ENCODE peak calls at places on chromosomes 13 and 19, in four cellular contexts. L, R, Z and Q are unnamed samples.

GRCh38 chr19:20414133-20414532 is 151.4 kb downstream of the ZNF737 start:
- DNase-seq in L (no peak), Z (no peak), R (no peak), Q (no peak)

GRCh38 chr19:27972291-27973040 is 1240.5 kb downstream of the UQCRFS1 start:
- DNase-seq in L (no peak), Z (no peak), R (no peak), Q (no peak)

GRCh38 chr13:43767351-43767901 is 19.3 kb downstream of the ENOX1 start:
- DNase-seq in R (no peak), L (no peak), Z (no peak), Q (no peak)

GRCh38 chr13:106466691-106467405 is 68.6 kb downstream of the EFNB2 start:
- DNase-seq in Z (no peak), R (no peak), L (no peak), Q (no peak)

GRCh38 chr19:40578442-40578908 is 1.8 kb downstream of the SHKBP1 start:
- DNase-seq in L (no peak), R (no peak), Z (peak; percentile 85), Q (peak; percentile 72)

GRCh38 chr19:38737921-38738731 is 6.1 kb downstream of the CAPN12 start:
- DNase-seq in R (no peak), Z (no peak), L (no peak), Q (no peak)

GRCh38 chr19:13794388-13794751 is 873 bp upstream of the ZSWIM4 start:
- DNase-seq in R (no peak), Z (no peak), L (no peak), Q (no peak)

GRCh38 chr19:7927605-7928333 is 1.8 kb upstream of the CTXN1 start:
- DNase-seq in L (no peak), Z (no peak), R (no peak), Q (no peak)

GRCh38 chr19:42606660-42607351 is 12.1 kb upstream of the CEACAM8 start:
- DNase-seq in L (peak; percentile 19), R (no peak), Z (peak; percentile 76), Q (peak; percentile 82)

GRCh38 chr19:13023666-13024065 is 28.4 kb downstream of the NFIX start:
- DNase-seq in Z (peak; percentile 34), R (no peak), L (no peak), Q (no peak)

GRCh38 chr13:39273953-39274352 is 235.7 kb downstream of the NHLRC3 start:
- DNase-seq in L (no peak), Z (no peak), R (no peak), Q (peak; percentile 14)

GRCh38 chr13:66847541-66847940 is 382.6 kb downstream of the PCDH9 start:
- DNase-seq in Z (no peak), L (no peak), R (no peak), Q (no peak)

GRCh38 chr13:35552172-35552844 is 75.8 kb upstream of the MAB21L1 start:
- DNase-seq in Z (no peak), R (no peak), L (no peak), Q (no peak)

GRCh38 chr13:64088491-64088890 is 2672.8 kb upstream of the PCDH20 start:
- DNase-seq in Z (no peak), R (no peak), L (no peak), Q (no peak)

GRCh38 chr13:50129923-50130685 is 114.9 kb downstream of the KCNRG start:
- DNase-seq in R (no peak), Z (no peak), L (no peak), Q (peak; percentile 27)

GRCh38 chr13:106520205-106521004 is 15.1 kb downstream of the EFNB2 start:
- DNase-seq in L (no peak), Z (no peak), R (no peak), Q (no peak)

GRCh38 chr19:29992233-29992867 is 50.3 kb downstream of the URI1 start:
- DNase-seq in Z (no peak), R (no peak), L (no peak), Q (no peak)

GRCh38 chr13:38264363-38265134 is 85.1 kb upstream of the UFM1 start:
- DNase-seq in R (no peak), L (no peak), Z (no peak), Q (no peak)

GRCh38 chr19:23440791-23441190 is 45.5 kb upstream of the ZNF91 start:
- DNase-seq in L (no peak), R (no peak), Z (no peak), Q (peak; percentile 13)

GRCh38 chr13:49784886-49785570 is 7.5 kb downstream of the KPNA3 start:
- DNase-seq in L (no peak), Z (no peak), R (no peak), Q (no peak)

GRCh38 chr13:58953638-58954037 is 1210.1 kb downstream of the DIAPH3 start:
- DNase-seq in Z (no peak), R (peak; percentile 87), L (no peak), Q (no peak)

GRCh38 chr13:51781246-51782022 is 22.5 kb downstream of the DHRS12 start:
- DNase-seq in R (no peak), Z (no peak), L (no peak), Q (no peak)

GRCh38 chr19:34145741-34146202 is 26.5 kb upstream of the LSM14A start:
- DNase-seq in R (no peak), Z (peak; percentile 66), L (peak; percentile 46), Q (peak; percentile 72)

GRCh38 chr13:95471960-95472359 is 80.6 kb upstream of the CLDN10 start:
- DNase-seq in Z (no peak), R (no peak), L (no peak), Q (no peak)

GRCh38 chr13:73403362-73404150 is 344.8 kb downstream of the KLF5 start:
- DNase-seq in Z (no peak), R (no peak), L (no peak), Q (no peak)

GRCh38 chr19:29785955-29786589 is 25.7 kb upstream of the CCNE1 start:
- DNase-seq in Z (peak; percentile 32), L (no peak), R (no peak), Q (peak; percentile 63)

GRCh38 chr13:112715715-112716460 is 26.1 kb downstream of the ATP11A start:
- DNase-seq in L (no peak), R (no peak), Z (no peak), Q (no peak)

GRCh38 chr19:57802269-57802668 is 12.4 kb downstream of the ZNF552 start:
- DNase-seq in R (no peak), L (no peak), Z (no peak), Q (no peak)

GRCh38 chr19:53659292-53659691 is 27.5 kb downstream of the DPRX start:
- DNase-seq in L (peak; percentile 65), Z (peak; percentile 61), R (no peak), Q (peak; percentile 10)

GRCh38 chr19:18425515-18426415 is 6.6 kb downstream of the SSBP4 start:
- DNase-seq in Z (no peak), L (no peak), R (no peak), Q (no peak)

GRCh38 chr19:4390017-4390861 is 10.1 kb downstream of the SH3GL1 start:
- DNase-seq in R (no peak), L (no peak), Z (no peak), Q (peak; percentile 34)

GRCh38 chr13:29707876-29708543 is 112.5 kb upstream of the SLC7A1 start:
- DNase-seq in L (peak; percentile 44), R (no peak), Z (peak; percentile 56), Q (peak; percentile 75)

GRCh38 chr19:40283414-40284250 is 1.5 kb downstream of the AKT2 start:
- DNase-seq in R (no peak), L (peak; percentile 58), Z (no peak), Q (no peak)

GRCh38 chr13:68173111-68173510 is 943.0 kb upstream of the PCDH9 start:
- DNase-seq in L (no peak), R (no peak), Z (no peak), Q (no peak)

GRCh38 chr19:58229255-58229639 is 533 bp downstream of the ZNF544 start:
- DNase-seq in Z (peak; percentile 55), L (peak; percentile 30), R (no peak), Q (no peak)

GRCh38 chr13:102680842-102681725 is 13.8 kb downstream of the METTL21C start:
- DNase-seq in L (no peak), R (no peak), Z (no peak), Q (no peak)

GRCh38 chr19:4636151-4636717 is 3.1 kb upstream of the TNFAIP8L1 start:
- DNase-seq in L (no peak), R (no peak), Z (peak; percentile 82), Q (peak; percentile 77)

GRCh38 chr13:95536629-95537241 is 15.8 kb upstream of the CLDN10 start:
- DNase-seq in L (no peak), R (no peak), Z (no peak), Q (no peak)

DNA sequence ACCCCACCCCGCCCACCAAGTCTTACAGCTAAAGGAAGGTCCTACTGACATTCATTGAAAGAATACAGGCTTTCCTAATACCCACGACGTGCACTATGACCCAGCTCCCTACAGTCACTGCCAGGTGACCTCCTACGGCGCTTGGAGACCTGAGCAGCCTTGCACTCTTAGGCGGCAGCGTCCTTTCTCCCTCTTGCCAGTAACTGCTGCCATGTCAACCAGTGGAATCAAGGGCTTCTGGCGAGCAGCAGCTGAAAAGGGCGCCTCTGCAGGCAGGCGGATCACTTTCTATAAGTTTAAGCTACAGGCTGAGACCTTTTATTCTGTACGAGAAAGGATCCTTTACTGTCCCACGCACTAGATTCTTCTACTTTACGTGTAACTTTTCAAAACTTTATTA is 2.0 kb downstream of the KCTD12 start:
- DNase-seq in L (no peak), R (no peak), Z (no peak), Q (peak; percentile 82)
- TF ChIP-seq FOXK2 in L (no peak), R (no peak), Z (no peak), Q (no peak)

DNA sequence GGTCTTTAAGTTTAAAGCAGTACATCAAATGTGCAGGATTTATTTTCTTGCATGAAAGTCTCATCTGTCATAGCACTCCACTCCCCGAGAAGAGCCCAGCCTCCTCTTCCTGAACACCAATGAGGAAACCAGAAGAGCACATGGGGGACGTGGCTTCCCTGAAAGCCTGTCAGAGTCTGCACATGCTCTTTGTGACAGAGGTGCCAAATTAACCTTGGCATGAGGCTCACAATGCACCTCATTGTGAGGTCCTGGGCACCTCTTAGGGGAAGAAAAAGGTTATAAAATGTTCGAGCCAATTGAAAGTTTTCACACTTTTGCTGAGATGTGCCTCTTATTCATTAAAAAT is 141.3 kb upstream of the RFC3 start:
- DNase-seq in Z (no peak), R (no peak), L (peak; percentile 88), Q (peak; percentile 41)
- TF ChIP-seq TARDBP in Z (no peak), R (no peak), L (no peak), Q (no peak)

GRCh38 chr19:44498988-44499387 is 1.3 kb downstream of the ZNF180 start:
- DNase-seq in L (no peak), R (no peak), Z (no peak), Q (no peak)
- TF ChIP-seq FOXK2 in L (no peak), R (no peak), Z (no peak), Q (no peak)

DNA sequence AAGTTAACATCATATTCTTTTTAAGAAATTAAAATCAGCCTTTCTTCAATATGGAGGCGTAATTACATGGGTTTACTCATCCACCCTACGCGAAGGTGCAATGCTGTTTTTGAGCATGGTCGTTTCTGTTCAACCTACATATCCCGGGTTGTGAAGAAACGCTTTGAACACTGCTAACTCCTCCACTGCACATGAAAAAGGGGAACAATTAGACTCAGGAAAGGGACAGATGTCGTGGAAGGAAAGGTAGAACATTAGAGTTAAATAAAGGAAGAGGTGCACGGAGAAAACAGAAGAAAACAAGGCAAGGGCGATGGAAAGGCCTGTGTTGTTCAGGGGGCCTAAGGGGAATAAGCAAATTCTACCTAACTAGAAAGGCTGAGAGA is 4.1 kb downstream of the ZIC5 start:
- DNase-seq in Z (no peak), R (no peak), L (no peak), Q (no peak)
- TF ChIP-seq TARDBP in Z (no peak), R (no peak), L (no peak), Q (no peak)

GRCh38 chr13:76644906-76645305 is 241.3 kb downstream of the KCTD12 start:
- DNase-seq in L (no peak), R (no peak), Z (no peak), Q (no peak)

GRCh38 chr13:76643596-76643995 is 242.6 kb downstream of the KCTD12 start:
- DNase-seq in Z (no peak), L (no peak), R (no peak), Q (no peak)

GRCh38 chr13:76646946-76647345 is 239.3 kb downstream of the KCTD12 start:
- DNase-seq in L (no peak), R (no peak), Z (no peak), Q (no peak)

GRCh38 chr13:76647550-76647949 is 238.7 kb downstream of the KCTD12 start:
- DNase-seq in L (no peak), R (no peak), Z (no peak), Q (no peak)
- TF ChIP-seq FOXK2 in L (no peak), R (no peak), Z (no peak), Q (no peak)